ENCODE peak calls at places on chromosome 15, in four cellular contexts. W is H7, V is MM.1S, X is NCI-H1694 treated with DMSO at 0.1 percent for 48 hours. Q is an unnamed sample.

GRCh38 chr15:62549345-62549970 is 384.4 kb upstream of the C2CD4B start:
- DNase-seq in X (peak), V (peak), W (peak), Q (peak)

GRCh38 chr15:31268911-31269784 is 57.5 kb upstream of the KLF13 start:
- DNase-seq in X (no peak), V (no peak), W (no peak), Q (peak)

GRCh38 chr15:70271422-70272088 is 173.8 kb upstream of the TLE3 start:
- DNase-seq in X (no peak), V (no peak), W (peak), Q (no peak)

GRCh38 chr15:69576035-69576526 is 123.5 kb downstream of the RPLP1 start:
- DNase-seq in W (peak), X (peak), V (peak), Q (peak)

GRCh38 chr15:77830041-77830440 is 197.3 kb upstream of the LINGO1 start:
- DNase-seq in X (no peak), W (no peak), V (no peak), Q (no peak)

GRCh38 chr15:25933456-25934158 is 70.5 kb upstream of the ATP10A start:
- DNase-seq in X (peak), W (peak), V (peak), Q (peak)

GRCh38 chr15:80694624-80695098 is 449 bp upstream of the ABHD17C start:
- DNase-seq in V (peak), X (peak), W (no peak), Q (peak)

GRCh38 chr15:63938486-63939061 is 104.8 kb upstream of the HERC1 start:
- DNase-seq in W (no peak), V (no peak), X (no peak), Q (no peak)

GRCh38 chr15:80911821-80912220 is 77.8 kb downstream of the MESD start:
- DNase-seq in X (no peak), V (no peak), W (no peak), Q (no peak)

GRCh38 chr15:36879568-36880225 is 220.7 kb downstream of the MEIS2 start:
- DNase-seq in W (peak), X (no peak), V (no peak), Q (no peak)

GRCh38 chr15:63218114-63218808 is 28.9 kb downstream of the RAB8B start:
- DNase-seq in V (no peak), X (no peak), W (no peak), Q (no peak)

GRCh38 chr15:77179541-77179998 is 108.7 kb upstream of the TSPAN3 start:
- DNase-seq in X (no peak), V (peak), W (no peak), Q (no peak)

GRCh38 chr15:78739206-78739605 is 72.1 kb downstream of the ADAMTS7 start:
- DNase-seq in W (peak), X (no peak), V (no peak), Q (no peak)

GRCh38 chr15:80902298-80902801 is 87.3 kb downstream of the MESD start:
- DNase-seq in W (no peak), X (no peak), V (no peak), Q (no peak)

GRCh38 chr15:48966595-48967301 is 3.0 kb upstream of the SHC4 start:
- DNase-seq in V (peak), W (no peak), X (no peak), Q (no peak)

GRCh38 chr15:27490867-27491595 is 520.0 kb downstream of the GABRG3 start:
- DNase-seq in X (no peak), V (no peak), W (peak), Q (no peak)

GRCh38 chr15:53522878-53523455 is 236.5 kb downstream of the WDR72 start:
- DNase-seq in X (no peak), W (no peak), V (no peak), Q (peak)

GRCh38 chr15:58174709-58175108 is 36.5 kb downstream of the AQP9 start:
- DNase-seq in V (no peak), W (no peak), X (no peak), Q (no peak)

GRCh38 chr15:29410342-29410741 is 140.7 kb upstream of the NSMCE3 start:
- DNase-seq in W (peak), X (no peak), V (no peak), Q (no peak)